ENCODE peak calls at places on chromosomes 4 and X, in five cellular contexts. One of them, this sample, is unnamed. For H3K4me1, the result is how much of the 10 kb centered on the place peaks cover.

GRCh38 chrX:141642979-141643378 is 53.5 kb downstream of the SPANXA2 start:
- DNase-seq in IMR-90: peak
- DNase-seq in sigmoid colon: no peak
- DNase-seq in tibial nerve: no peak
- DNase-seq in hepatocyte: no peak
- DNase-seq in this sample: no peak

GRCh38 chrX:8748855-8749254 is 16.9 kb upstream of the ANOS1 start:
- DNase-seq in IMR-90: peak
- DNase-seq in sigmoid colon: no peak
- DNase-seq in tibial nerve: no peak
- DNase-seq in hepatocyte: peak
- DNase-seq in this sample: no peak

GRCh38 chr4:47926667-47927258 is 12.4 kb upstream of the NFXL1 start:
- DNase-seq in IMR-90: peak
- DNase-seq in sigmoid colon: no peak
- DNase-seq in tibial nerve: no peak
- DNase-seq in hepatocyte: peak
- DNase-seq in this sample: peak

GRCh38 chrX:16444353-16444752 is 205.6 kb upstream of the S100G start:
- DNase-seq in IMR-90: peak
- DNase-seq in sigmoid colon: no peak
- DNase-seq in tibial nerve: no peak
- DNase-seq in hepatocyte: no peak
- DNase-seq in this sample: no peak

GRCh38 chr4:166421556-166422156 is 548.6 kb downstream of the TLL1 start:
- DNase-seq in IMR-90: peak
- DNase-seq in sigmoid colon: no peak
- DNase-seq in tibial nerve: no peak
- DNase-seq in hepatocyte: no peak
- DNase-seq in this sample: no peak

GRCh38 chrX:152637649-152638442 is at the start of gene GABRQ:
- DNase-seq in IMR-90: no peak
- DNase-seq in sigmoid colon: no peak
- DNase-seq in tibial nerve: no peak
- DNase-seq in hepatocyte: peak
- DNase-seq in this sample: no peak

GRCh38 chr4:108834167-108834566 is 71.3 kb upstream of the ETNPPL start:
- DNase-seq in IMR-90: peak
- DNase-seq in sigmoid colon: no peak
- DNase-seq in tibial nerve: no peak
- DNase-seq in hepatocyte: no peak
- DNase-seq in this sample: no peak

GRCh38 chr4:42515156-42515884 is 118.0 kb downstream of the SHISA3 start:
- DNase-seq in IMR-90: peak
- DNase-seq in sigmoid colon: no peak
- DNase-seq in tibial nerve: no peak
- DNase-seq in hepatocyte: no peak
- DNase-seq in this sample: no peak

GRCh38 chr4:5753766-5754528 is 42.9 kb downstream of the EVC start:
- DNase-seq in IMR-90: peak
- DNase-seq in sigmoid colon: no peak
- DNase-seq in tibial nerve: no peak
- DNase-seq in hepatocyte: peak
- DNase-seq in this sample: no peak

GRCh38 chr4:16914208-16914607 is 15.8 kb upstream of the LDB2 start:
- DNase-seq in IMR-90: peak
- DNase-seq in sigmoid colon: no peak
- DNase-seq in tibial nerve: no peak
- DNase-seq in hepatocyte: no peak
- DNase-seq in this sample: no peak

GRCh38 chr4:48699470-48699869 is 80.6 kb downstream of the FRYL start:
- DNase-seq in IMR-90: no peak
- DNase-seq in sigmoid colon: no peak
- DNase-seq in tibial nerve: no peak
- DNase-seq in hepatocyte: peak
- DNase-seq in this sample: no peak

GRCh38 chr4:30835044-30835443 is 114.9 kb downstream of the PCDH7 start:
- DNase-seq in IMR-90: no peak
- DNase-seq in sigmoid colon: no peak
- DNase-seq in tibial nerve: no peak
- DNase-seq in hepatocyte: no peak
- DNase-seq in this sample: no peak

GRCh38 chrX:23334871-23335599 is 386 bp downstream of the PTCHD1 start:
- DNase-seq in IMR-90: no peak
- DNase-seq in sigmoid colon: no peak
- DNase-seq in tibial nerve: no peak
- DNase-seq in hepatocyte: peak
- DNase-seq in this sample: no peak

GRCh38 chr4:128386761-128387599 is 99.4 kb upstream of the PGRMC2 start:
- DNase-seq in IMR-90: peak
- DNase-seq in sigmoid colon: peak
- DNase-seq in tibial nerve: peak
- DNase-seq in hepatocyte: peak
- DNase-seq in this sample: peak

GRCh38 chr4:109972786-109973528 is 60.3 kb downstream of the EGF start:
- DNase-seq in IMR-90: no peak
- DNase-seq in sigmoid colon: no peak
- DNase-seq in tibial nerve: no peak
- DNase-seq in hepatocyte: peak
- DNase-seq in this sample: no peak

GRCh38 chrX:97026406-97026805 is 142.7 kb downstream of the RPA4 start:
- DNase-seq in IMR-90: peak
- DNase-seq in sigmoid colon: no peak
- DNase-seq in tibial nerve: no peak
- DNase-seq in hepatocyte: peak
- DNase-seq in this sample: no peak

GRCh38 chrX:69988955-69989394 is 60.8 kb downstream of the AWAT2 start:
- DNase-seq in IMR-90: no peak
- DNase-seq in sigmoid colon: no peak
- DNase-seq in tibial nerve: no peak
- DNase-seq in hepatocyte: no peak
- DNase-seq in this sample: no peak

GRCh38 chr4:89657931-89658700 is 178.8 kb downstream of the SNCA start:
- DNase-seq in IMR-90: peak
- DNase-seq in sigmoid colon: no peak
- DNase-seq in tibial nerve: no peak
- DNase-seq in hepatocyte: peak
- DNase-seq in this sample: no peak

GRCh38 chr4:165874072-165874798 is 1.2 kb downstream of the TLL1 start:
- DNase-seq in IMR-90: no peak
- DNase-seq in sigmoid colon: no peak
- DNase-seq in tibial nerve: no peak
- DNase-seq in hepatocyte: peak
- DNase-seq in this sample: no peak

GRCh38 chr4:82561745-82562552 is at the start of gene TMEM150C:
- DNase-seq in IMR-90: no peak
- DNase-seq in sigmoid colon: no peak
- DNase-seq in tibial nerve: no peak
- DNase-seq in hepatocyte: peak
- DNase-seq in this sample: no peak

DNA sequence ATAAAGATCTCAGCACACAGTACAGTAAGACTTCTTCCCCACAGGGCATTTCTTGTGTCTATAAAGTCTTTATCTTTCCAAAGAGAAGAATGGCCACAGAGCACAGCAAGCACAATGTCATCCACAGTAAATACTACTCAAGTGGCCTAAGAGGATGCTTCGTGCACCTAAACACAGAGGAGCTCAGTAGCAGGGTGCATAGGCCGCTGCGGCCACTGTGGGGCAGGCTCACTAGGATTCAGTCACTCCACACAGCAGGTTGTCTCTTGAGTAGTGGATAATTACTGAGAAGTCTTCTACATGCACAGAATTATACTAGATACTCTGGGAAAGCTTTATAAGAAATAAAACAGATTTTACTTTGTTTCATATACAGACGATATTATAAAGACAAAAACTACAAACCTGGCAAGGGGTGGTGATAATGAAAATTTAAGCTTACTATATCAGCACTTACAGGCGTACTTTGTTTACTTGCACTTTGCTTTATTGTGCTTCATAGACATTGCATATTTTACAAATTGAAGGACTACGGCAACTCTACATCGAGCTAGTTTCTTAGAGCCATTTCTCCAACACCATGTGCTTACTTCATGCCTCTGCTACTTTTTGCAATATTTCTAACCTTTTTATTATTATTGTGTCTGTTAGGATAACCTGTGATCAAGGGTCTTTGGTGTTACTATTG is 78.5 kb downstream of the PRDM5 start:
- DNase-seq in IMR-90: no peak
- DNase-seq in sigmoid colon: no peak
- DNase-seq in tibial nerve: no peak
- DNase-seq in hepatocyte: peak
- DNase-seq in this sample: no peak
- TF ChIP-seq CTCF in IMR-90: peak
- TF ChIP-seq CTCF in sigmoid colon: no peak
- TF ChIP-seq CTCF in tibial nerve: peak
- TF ChIP-seq CTCF in hepatocyte: peak
- TF ChIP-seq CTCF in this sample: no peak

GRCh38 chr4:153522800-153523089 is 56.6 kb downstream of the TMEM131L start:
- DNase-seq in IMR-90: no peak
- DNase-seq in sigmoid colon: no peak
- DNase-seq in tibial nerve: no peak
- DNase-seq in hepatocyte: no peak
- DNase-seq in this sample: no peak
- H3K4me1 ChIP-seq in IMR-90: under half
- H3K4me1 ChIP-seq in sigmoid colon: under half
- H3K4me1 ChIP-seq in tibial nerve: under half
- H3K4me1 ChIP-seq in hepatocyte: under half
- H3K4me1 ChIP-seq in this sample: under half

GRCh38 chr4:107824367-107825071 is at the start of gene SGMS2:
- DNase-seq in IMR-90: peak
- DNase-seq in sigmoid colon: peak
- DNase-seq in tibial nerve: peak
- DNase-seq in hepatocyte: peak
- DNase-seq in this sample: peak
- TF ChIP-seq CTCF in IMR-90: no peak
- TF ChIP-seq CTCF in sigmoid colon: no peak
- TF ChIP-seq CTCF in tibial nerve: peak
- TF ChIP-seq CTCF in hepatocyte: no peak
- TF ChIP-seq CTCF in this sample: no peak

DNA sequence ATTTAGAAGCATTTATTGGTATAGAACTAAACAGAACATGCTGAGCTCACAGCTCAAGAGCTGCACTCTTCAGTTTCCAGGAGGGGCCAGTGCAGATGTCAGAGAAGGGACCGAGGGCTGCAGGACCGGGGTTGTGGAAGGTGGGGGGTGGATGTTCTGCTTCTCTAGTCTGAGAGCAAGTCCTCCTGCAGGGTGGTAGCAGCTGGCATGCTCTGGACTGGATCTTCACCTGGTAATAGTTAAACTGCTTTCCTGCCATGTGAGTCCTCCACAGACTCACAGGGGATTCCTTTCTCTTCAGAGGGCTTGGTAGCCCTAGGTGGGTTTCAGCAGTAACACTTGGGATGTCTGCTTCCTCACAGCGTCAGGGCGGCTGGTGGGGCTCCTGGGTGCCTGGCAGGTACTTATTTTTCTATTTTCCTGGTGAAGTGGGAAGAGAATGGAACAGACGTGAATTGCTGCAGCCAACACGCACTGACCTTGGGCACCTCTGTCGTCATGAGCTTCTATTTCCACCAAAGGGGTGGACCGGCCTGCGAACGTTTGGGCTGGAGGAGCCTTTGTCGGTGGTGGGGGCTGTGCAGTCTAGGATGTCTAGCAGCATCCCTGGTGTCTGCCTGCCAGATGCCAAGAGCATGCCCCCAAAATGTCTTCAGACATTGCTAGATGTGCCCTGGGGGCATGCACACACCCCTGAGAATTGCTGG is 2.5 kb downstream of the MAEA start:
- DNase-seq in IMR-90: no peak
- DNase-seq in sigmoid colon: no peak
- DNase-seq in tibial nerve: no peak
- DNase-seq in hepatocyte: no peak
- DNase-seq in this sample: no peak
- H3K4me1 ChIP-seq in IMR-90: under half
- H3K4me1 ChIP-seq in sigmoid colon: under half
- H3K4me1 ChIP-seq in tibial nerve: under half
- H3K4me1 ChIP-seq in hepatocyte: under half
- H3K4me1 ChIP-seq in this sample: under half

DNA sequence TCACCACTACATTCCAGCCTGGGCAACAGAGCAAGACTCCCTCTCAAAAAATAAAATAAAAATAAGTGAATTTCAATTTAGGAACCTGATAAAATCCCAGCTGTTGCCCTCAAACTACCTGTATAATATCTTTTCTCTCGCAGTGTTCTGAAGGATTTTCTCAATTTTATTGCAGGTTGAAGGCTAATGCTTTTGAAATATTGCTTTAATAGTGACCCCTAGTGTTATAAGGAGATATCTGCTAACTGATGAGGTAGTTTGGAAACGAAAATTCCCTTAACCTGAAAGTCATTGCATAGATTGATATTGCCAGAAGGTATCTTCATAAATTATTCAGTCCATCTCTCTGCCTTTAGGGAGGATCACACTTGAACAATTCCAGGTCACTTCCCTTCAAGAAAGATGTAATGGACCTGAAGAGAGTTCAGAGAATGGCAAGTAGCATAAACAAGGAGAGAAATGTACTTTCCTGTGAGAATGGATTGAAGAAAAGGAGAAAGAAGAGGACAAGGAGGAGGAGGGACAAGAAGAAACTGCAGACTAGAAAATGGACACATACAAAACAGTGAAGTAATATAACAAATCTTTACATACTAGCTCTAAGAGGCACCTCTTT is 44.1 kb downstream of the TIGD4 start:
- DNase-seq in IMR-90: peak
- DNase-seq in sigmoid colon: no peak
- DNase-seq in tibial nerve: no peak
- DNase-seq in hepatocyte: peak
- DNase-seq in this sample: no peak
- TF ChIP-seq CTCF in IMR-90: peak
- TF ChIP-seq CTCF in sigmoid colon: no peak
- TF ChIP-seq CTCF in tibial nerve: peak
- TF ChIP-seq CTCF in hepatocyte: peak
- TF ChIP-seq CTCF in this sample: peak

GRCh38 chrX:105865709-105866108 is 43.4 kb downstream of the NRK start:
- DNase-seq in IMR-90: no peak
- DNase-seq in sigmoid colon: no peak
- DNase-seq in tibial nerve: no peak
- DNase-seq in hepatocyte: peak
- DNase-seq in this sample: no peak
- H3K4me1 ChIP-seq in IMR-90: under half
- H3K4me1 ChIP-seq in sigmoid colon: under half
- H3K4me1 ChIP-seq in tibial nerve: under half
- H3K4me1 ChIP-seq in hepatocyte: under half
- H3K4me1 ChIP-seq in this sample: under half

GRCh38 chrX:34578237-34578636 is 78.8 kb downstream of the TMEM47 start:
- DNase-seq in IMR-90: peak
- DNase-seq in sigmoid colon: no peak
- DNase-seq in tibial nerve: no peak
- DNase-seq in hepatocyte: peak
- DNase-seq in this sample: no peak
- TF ChIP-seq CTCF in IMR-90: peak
- TF ChIP-seq CTCF in sigmoid colon: no peak
- TF ChIP-seq CTCF in tibial nerve: peak
- TF ChIP-seq CTCF in hepatocyte: peak
- TF ChIP-seq CTCF in this sample: no peak